ENCODE peak calls at places on chromosomes 16 and 17, in five cellular contexts. F is thoracic aorta, B is upper lobe of left lung, R is H9, G is transverse colon. H is an unnamed sample.

GRCh38 chr17:51427259-51428255 is 167.2 kb downstream of the UTP18 start:
- DNase-seq in R (no peak), B (no peak), F (no peak), G (no peak), H (no peak)

GRCh38 chr16:73545713-73546112 is 497.8 kb upstream of the ZFHX3 start:
- DNase-seq in R (no peak), F (no peak), G (no peak), B (no peak), H (no peak)

GRCh38 chr17:44137891-44138709 is 3.6 kb upstream of the HROB start:
- DNase-seq in G (peak; percentile 73), F (peak; percentile 90), R (peak; percentile 93), B (peak; percentile 78), H (peak; percentile 93)

GRCh38 chr16:82884320-82884898 is 257.6 kb downstream of the CDH13 start:
- DNase-seq in F (no peak), R (no peak), B (no peak), G (no peak), H (no peak)

GRCh38 chr17:334974-335481 is 17.6 kb downstream of the RPH3AL start:
- DNase-seq in B (no peak), G (no peak), F (no peak), R (peak; percentile 35), H (no peak)

GRCh38 chr17:16488572-16488997 is 3.4 kb downstream of the LRRC75A start:
- DNase-seq in G (peak; percentile 53), B (no peak), F (no peak), R (peak; percentile 51), H (no peak)

GRCh38 chr16:57530531-57531252 is 5.7 kb downstream of the CCDC102A start:
- DNase-seq in G (peak; percentile 7), B (peak; percentile 52), R (peak; percentile 19), F (no peak), H (peak; percentile 49)

GRCh38 chr17:32519769-32520701 is 33.2 kb downstream of the CDK5R1 start:
- DNase-seq in F (no peak), G (peak; percentile 38), R (peak; percentile 55), B (peak; percentile 54), H (no peak)

GRCh38 chr17:56826611-56827414 is 6.9 kb downstream of the C17orf67 start:
- DNase-seq in F (no peak), G (no peak), B (no peak), R (no peak), H (no peak)

GRCh38 chr16:19810817-19811731 is 73.6 kb downstream of the GPRC5B start:
- DNase-seq in B (no peak), G (no peak), R (no peak), F (no peak), H (no peak)

GRCh38 chr16:19242987-19243386 is 42.5 kb upstream of the CLEC19A start:
- DNase-seq in G (no peak), R (no peak), F (no peak), B (no peak), H (no peak)

GRCh38 chr17:73508931-73509605 is 135.2 kb downstream of the SDK2 start:
- DNase-seq in G (no peak), B (no peak), R (no peak), F (no peak), H (no peak)

GRCh38 chr17:61617261-61617660 is 26.2 kb upstream of the NACA2 start:
- DNase-seq in F (no peak), B (no peak), G (no peak), R (no peak), H (no peak)

GRCh38 chr17:44793885-44794698 is 35.3 kb downstream of the ADAM11 start:
- DNase-seq in B (no peak), G (no peak), F (no peak), R (no peak), H (peak; percentile 13)

GRCh38 chr17:51371732-51372151 is 111.4 kb downstream of the UTP18 start:
- DNase-seq in B (no peak), G (no peak), R (peak; percentile 91), F (no peak), H (no peak)

GRCh38 chr17:28041844-28042656 is 427 bp upstream of the NLK start:
- DNase-seq in F (no peak), G (no peak), R (no peak), B (no peak), H (no peak)

GRCh38 chr16:10967981-10968380 is 23.6 kb downstream of the CLEC16A start:
- DNase-seq in B (no peak), G (no peak), R (no peak), F (no peak), H (no peak)

GRCh38 chr17:50893183-50893993 is 27.2 kb upstream of the TOB1 start:
- DNase-seq in G (peak; percentile 46), F (no peak), B (no peak), R (no peak), H (peak; percentile 79)

GRCh38 chr16:75073551-75074414 is 42.8 kb downstream of the LDHD start:
- DNase-seq in F (no peak), G (no peak), R (no peak), B (no peak), H (no peak)

GRCh38 chr17:65514541-65514940 is 46.9 kb downstream of the AXIN2 start:
- DNase-seq in B (no peak), G (no peak), F (no peak), R (no peak), H (peak; percentile 52)

GRCh38 chr16:60246055-60246454 is 1511.9 kb upstream of the GOT2 start:
- DNase-seq in G (no peak), R (no peak), B (no peak), F (no peak), H (no peak)

GRCh38 chr17:45150911-45151809 is 2.9 kb downstream of the HEXIM1 start:
- DNase-seq in R (no peak), F (no peak), G (no peak), B (no peak), H (no peak)

GRCh38 chr17:42467889-42468288 is 9.2 kb downstream of the ATP6V0A1 start:
- DNase-seq in G (no peak), F (no peak), B (no peak), R (no peak), H (no peak)

GRCh38 chr17:54945671-54946070 is 22.8 kb downstream of the COX11 start:
- DNase-seq in B (no peak), G (no peak), R (no peak), F (no peak), H (no peak)

GRCh38 chr16:49563666-49564065 is 190.1 kb downstream of the C16orf78 start:
- DNase-seq in R (no peak), G (no peak), F (no peak), B (no peak), H (no peak)

DNA sequence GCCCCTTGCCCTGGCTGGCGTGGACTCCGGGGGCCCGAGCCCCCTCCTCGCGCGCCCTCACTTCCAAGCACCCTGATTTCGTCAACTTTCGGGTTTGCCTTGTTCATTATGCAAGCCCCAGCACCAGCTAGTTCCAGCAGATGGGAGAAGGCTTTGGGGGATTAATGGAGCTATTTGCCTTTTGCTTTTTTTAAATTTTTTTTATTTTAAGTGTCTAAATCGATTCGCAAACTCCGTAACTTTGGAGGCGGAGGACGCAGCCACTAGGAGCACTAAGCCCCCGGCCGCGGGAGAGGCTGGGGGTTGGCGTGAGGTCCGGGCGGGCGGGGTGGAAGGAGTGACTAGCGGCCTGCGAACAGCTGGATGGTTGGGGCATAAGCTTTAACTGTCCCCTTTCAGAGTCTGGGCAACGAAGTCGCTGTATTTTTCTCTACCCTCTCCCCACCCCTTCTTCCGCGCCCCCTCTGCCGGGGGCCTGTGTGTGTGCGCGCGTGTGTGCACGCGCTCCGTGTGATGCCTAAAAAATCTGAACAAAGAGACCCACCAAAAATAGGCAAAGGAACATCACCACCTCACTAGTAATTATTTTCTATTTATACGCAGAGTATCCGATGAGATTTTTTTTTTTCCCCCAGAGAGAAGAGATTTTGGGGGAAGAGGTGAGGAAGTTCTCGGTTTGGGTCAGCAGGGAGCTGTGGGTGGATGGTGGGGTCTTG is 2.1 kb downstream of the SHISA9 start:
- DNase-seq in G (no peak), R (no peak), F (no peak), B (peak; percentile 50), H (no peak)
- H3K27me3 ChIP-seq in G (peaks cover 79% of the 10 kb centered on the region), R (peaks cover 2% of the 10 kb centered on the region), F (peaks cover 3% of the 10 kb centered on the region), B (peaks cover 31% of the 10 kb centered on the region), H (peaks cover 87% of the 10 kb centered on the region)

DNA sequence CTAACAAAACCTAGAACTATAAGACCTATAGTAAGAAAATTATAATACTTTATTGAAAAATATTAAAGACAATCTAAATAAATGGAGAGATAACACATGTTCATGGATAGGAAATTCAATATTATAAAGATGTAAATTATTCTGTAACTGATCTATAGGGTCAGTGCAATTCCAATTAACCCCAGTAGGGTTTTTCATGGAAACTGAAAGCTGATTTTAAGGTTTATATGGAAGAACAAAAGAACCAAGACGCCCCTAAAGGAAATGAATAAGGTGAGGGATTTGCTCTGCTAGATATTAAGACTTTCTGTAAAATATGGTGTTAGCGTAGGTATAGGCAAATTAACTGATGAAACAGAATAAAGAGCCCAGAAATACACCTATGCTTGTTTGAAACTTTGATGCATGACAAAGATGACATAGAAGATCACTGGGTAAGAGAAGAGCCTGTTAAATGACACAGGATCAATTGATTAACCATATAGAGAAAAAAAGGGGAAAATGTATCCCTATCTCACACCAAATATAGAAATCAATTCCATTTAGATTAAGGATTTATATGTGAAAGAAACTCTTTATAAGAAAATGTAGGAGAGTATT is 3.0 kb downstream of the ICAM2 start:
- DNase-seq in G (no peak), B (no peak), F (no peak), R (no peak), H (no peak)
- TF ChIP-seq CTCF in G (peak; percentile 36), B (no peak), F (peak; percentile 17), R (peak; percentile 58), H (no peak)

GRCh38 chr17:48719642-48720262 is 2.6 kb downstream of the PRAC1 start:
- DNase-seq in R (peak; percentile 93), G (no peak), B (peak; percentile 75), F (no peak), H (peak; percentile 56)
- H3K27me3 ChIP-seq in R (peaks cover 80% of the 10 kb centered on the region), G (peaks cover 100% of the 10 kb centered on the region), B (peaks cover 84% of the 10 kb centered on the region), F (peaks cover 64% of the 10 kb centered on the region), H (peaks cover 100% of the 10 kb centered on the region)

DNA sequence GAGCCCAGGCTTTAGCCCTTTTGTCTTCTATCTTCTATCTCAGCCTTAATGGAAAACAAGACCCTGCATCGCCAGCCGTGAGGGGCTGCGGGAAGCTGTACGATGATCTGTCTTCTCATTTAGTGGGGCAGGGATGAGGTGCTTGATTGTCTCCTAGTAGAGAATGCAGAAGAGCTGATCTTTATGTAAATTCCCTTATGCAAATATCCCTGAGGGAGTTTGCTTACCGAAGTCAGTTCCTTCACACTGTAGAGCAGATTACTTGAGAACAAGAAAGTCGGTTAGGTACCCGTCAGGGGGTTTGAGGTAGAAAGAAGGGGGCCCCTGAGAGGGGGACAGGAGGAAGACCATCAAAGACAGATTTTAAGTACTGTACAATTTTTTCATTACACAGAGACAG is 66.2 kb downstream of the IRF8 start:
- DNase-seq in F (no peak), B (no peak), R (no peak), G (no peak), H (no peak)
- TF ChIP-seq CTCF in F (no peak), B (no peak), R (no peak), G (no peak), H (no peak)

GRCh38 chr17:7130626-7131467 is 16.2 kb upstream of the ASGR2 start:
- DNase-seq in F (no peak), R (no peak), B (no peak), G (no peak), H (no peak)

GRCh38 chr17:7132511-7133094 is 18.0 kb upstream of the ASGR2 start:
- DNase-seq in F (no peak), R (peak; percentile 95), B (no peak), G (peak; percentile 27), H (no peak)

GRCh38 chr17:7133424-7133823 is 18.8 kb upstream of the ASGR2 start:
- DNase-seq in R (peak; percentile 89), B (no peak), G (peak; percentile 32), F (no peak), H (no peak)

GRCh38 chr17:7128174-7128573 is 13.6 kb upstream of the ASGR2 start:
- DNase-seq in F (no peak), B (no peak), R (no peak), G (no peak), H (no peak)

GRCh38 chr17:7129311-7129710 is 14.7 kb upstream of the ASGR2 start:
- DNase-seq in F (no peak), R (no peak), G (no peak), B (no peak), H (no peak)
- H3K27me3 ChIP-seq in F (no peaks in the 10 kb centered on the region), R (no peaks in the 10 kb centered on the region), G (peaks cover 16% of the 10 kb centered on the region), B (no peaks in the 10 kb centered on the region), H (peaks cover 8% of the 10 kb centered on the region)